ENCODE peak calls at places on chromosomes 6 and 20, in six cellular contexts. S, U, R, X, A and F are unnamed samples. For H3K79me1, the result is how much of the 10 kb centered on the place peaks cover.

GRCh38 chr6:11845664-11846577 is 67.3 kb upstream of the ADTRP start:
- DNase-seq in X (no peak), R (peak), U (no peak), S (no peak), A (no peak), F (no peak)

GRCh38 chr6:154962751-154963150 is 32.4 kb upstream of the TIAM2 start:
- DNase-seq in U (peak), X (no peak), A (no peak), S (no peak), R (no peak), F (peak)

GRCh38 chr6:41439524-41440418 is 104.4 kb downstream of the NCR2 start:
- DNase-seq in X (no peak), R (no peak), U (no peak), S (no peak), A (no peak), F (no peak)

GRCh38 chr20:24798930-24799705 is 150.0 kb upstream of the CST7 start:
- DNase-seq in X (no peak), A (no peak), R (no peak), S (no peak), U (no peak), F (peak)

GRCh38 chr20:50670126-50670862 is 21.0 kb downstream of the RIPOR3 start:
- DNase-seq in R (peak), A (no peak), X (no peak), S (no peak), U (peak), F (no peak)

GRCh38 chr6:130577178-130577919 is 211.5 kb downstream of the TMEM200A start:
- DNase-seq in R (no peak), X (no peak), A (no peak), S (no peak), U (no peak), F (no peak)

GRCh38 chr6:42532038-42532669 is 31.7 kb upstream of the UBR2 start:
- DNase-seq in X (peak), S (no peak), R (peak), U (peak), A (no peak), F (peak)

GRCh38 chr20:5918856-5919633 is 31.3 kb downstream of the TRMT6 start:
- DNase-seq in U (peak), X (no peak), R (no peak), S (no peak), A (no peak), F (peak)

GRCh38 chr20:61753196-61753942 is 312.3 kb downstream of the TAF4 start:
- DNase-seq in U (peak), S (no peak), R (peak), A (no peak), X (no peak), F (peak)

GRCh38 chr20:48761914-48762313 is 65.9 kb downstream of the PREX1 start:
- DNase-seq in S (no peak), U (no peak), A (no peak), X (no peak), R (no peak), F (no peak)

GRCh38 chr20:48759631-48760245 is 68.1 kb downstream of the PREX1 start:
- DNase-seq in S (no peak), A (no peak), U (no peak), X (no peak), R (no peak), F (no peak)

GRCh38 chr20:48761023-48761785 is 66.6 kb downstream of the PREX1 start:
- DNase-seq in U (no peak), A (no peak), R (no peak), S (no peak), X (no peak), F (no peak)

GRCh38 chr20:48758206-48758820 is 69.5 kb downstream of the PREX1 start:
- DNase-seq in A (no peak), R (no peak), X (no peak), S (no peak), U (no peak), F (no peak)

DNA sequence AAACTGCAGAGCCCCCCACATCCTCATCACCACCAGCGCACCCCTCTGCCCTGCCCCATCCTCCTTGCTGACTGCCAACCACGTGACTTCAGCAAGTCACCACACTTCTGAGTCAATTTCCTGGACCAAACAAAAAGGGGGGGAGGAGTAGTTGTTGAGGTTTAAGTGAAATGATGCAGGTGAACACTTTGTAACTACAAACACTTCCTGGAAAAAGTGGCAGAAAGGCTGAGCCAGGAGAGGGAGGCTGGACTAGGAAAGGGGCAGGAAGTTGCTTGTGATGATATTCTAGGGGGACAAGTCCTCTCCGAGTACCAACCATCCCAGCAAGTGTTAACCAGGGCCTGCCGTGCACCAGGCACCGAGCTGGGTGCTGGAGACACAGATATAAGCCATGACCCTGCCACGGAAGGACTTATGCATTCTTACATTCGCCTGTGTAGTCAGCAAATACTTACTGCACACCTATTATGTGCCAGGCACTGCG is 67.4 kb downstream of the PREX1 start:
- DNase-seq in S (no peak), R (no peak), X (no peak), A (no peak), U (peak), F (no peak)
- H3K79me1 ChIP-seq in S (under half), R (under half), X (under half), A (under half), U (under half), F (under half)

GRCh38 chr6:43916924-43917877 is 147.2 kb downstream of the VEGFA start:
- DNase-seq in S (no peak), U (peak), R (no peak), X (no peak), A (no peak), F (peak)

GRCh38 chr6:43917878-43918382 is 147.9 kb downstream of the VEGFA start:
- DNase-seq in U (peak), R (no peak), X (no peak), S (no peak), A (no peak), F (peak)

GRCh38 chr6:43921548-43922422 is 151.8 kb downstream of the VEGFA start:
- DNase-seq in S (no peak), X (no peak), R (no peak), A (no peak), U (no peak), F (no peak)

GRCh38 chr6:43921039-43921438 is 151.0 kb downstream of the VEGFA start:
- DNase-seq in S (no peak), A (no peak), U (no peak), X (no peak), R (no peak), F (no peak)

GRCh38 chr6:43919774-43920173 is 149.8 kb downstream of the VEGFA start:
- DNase-seq in S (no peak), A (no peak), U (no peak), X (no peak), R (no peak), F (no peak)
- H3K14ac ChIP-seq in S (no peak), A (no peak), U (no peak), X (no peak), R (no peak), F (no peak)

GRCh38 chr20:40317156-40317790 is 371.8 kb downstream of the MAFB start:
- DNase-seq in A (no peak), X (no peak), R (peak), U (no peak), S (no peak), F (no peak)
- H2BK5ac ChIP-seq in A (no peak), X (no peak), R (no peak), U (no peak), S (no peak), F (no peak)

GRCh38 chr20:37353285-37353849 is 7.4 kb downstream of the SRC start:
- DNase-seq in R (no peak), U (no peak), S (no peak), A (no peak), X (no peak), F (no peak)
- H3K79me1 ChIP-seq in R (under half), U (under half), S (under half), A (under half), X (under half), F (half or more)

GRCh38 chr6:139150915-139151314 is 16.0 kb downstream of the HECA start:
- DNase-seq in R (no peak), X (no peak), U (no peak), S (no peak), A (no peak), F (no peak)

GRCh38 chr6:139148557-139149220 is 13.8 kb downstream of the HECA start:
- DNase-seq in S (no peak), X (no peak), R (no peak), U (peak), A (no peak), F (no peak)

GRCh38 chr6:139147628-139148027 is 12.7 kb downstream of the HECA start:
- DNase-seq in U (no peak), X (no peak), R (no peak), S (no peak), A (no peak), F (no peak)

GRCh38 chr6:139151425-139152087 is 16.7 kb downstream of the HECA start:
- DNase-seq in A (no peak), X (no peak), S (no peak), R (no peak), U (no peak), F (no peak)

GRCh38 chr6:139149383-139149782 is 14.5 kb downstream of the HECA start:
- DNase-seq in R (no peak), S (no peak), U (peak), X (no peak), A (no peak), F (no peak)
- H3K14ac ChIP-seq in R (no peak), S (no peak), U (no peak), X (no peak), A (no peak), F (no peak)

GRCh38 chr6:37137201-37137880 is 32.6 kb upstream of the PIM1 start:
- DNase-seq in A (peak), R (peak), X (peak), S (no peak), U (peak), F (peak)

GRCh38 chr6:37136821-37137200 is 33.1 kb upstream of the PIM1 start:
- DNase-seq in X (no peak), A (no peak), S (no peak), R (no peak), U (no peak), F (no peak)

GRCh38 chr6:37135835-37136694 is 33.9 kb upstream of the PIM1 start:
- DNase-seq in X (no peak), S (no peak), R (no peak), A (no peak), U (no peak), F (no peak)

GRCh38 chr6:37131960-37132253 is 38.0 kb upstream of the PIM1 start:
- DNase-seq in U (no peak), S (no peak), X (no peak), R (no peak), A (no peak), F (no peak)

GRCh38 chr6:37134622-37135191 is 35.2 kb upstream of the PIM1 start:
- DNase-seq in S (no peak), U (peak), A (no peak), X (no peak), R (peak), F (peak)
- H2BK5ac ChIP-seq in S (no peak), U (peak), A (peak), X (no peak), R (peak), F (peak)

GRCh38 chr20:48818031-48818370 is 9.8 kb downstream of the PREX1 start:
- DNase-seq in X (no peak), A (no peak), U (no peak), S (no peak), R (no peak), F (no peak)
- H3K79me1 ChIP-seq in X (under half), A (under half), U (under half), S (under half), R (under half), F (under half)

DNA sequence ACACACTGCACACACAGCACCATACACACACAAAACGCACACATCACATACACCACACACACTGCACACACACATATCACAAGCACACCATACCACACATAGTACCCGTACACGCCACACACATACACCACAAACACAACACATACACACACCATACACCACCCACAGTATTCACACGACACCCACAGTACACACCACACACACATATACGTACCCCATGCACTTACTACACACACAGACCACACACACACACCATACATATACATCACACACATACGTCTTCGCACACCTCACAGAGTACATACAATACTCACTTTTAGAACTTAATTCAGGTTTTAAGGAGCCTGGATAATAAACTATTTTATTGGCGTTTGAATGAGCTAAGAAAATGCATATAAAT is 1805.3 kb upstream of the DEFB115 start:
- DNase-seq in X (no peak), R (no peak), S (no peak), A (no peak), U (no peak), F (no peak)
- H3K14ac ChIP-seq in X (no peak), R (no peak), S (no peak), A (no peak), U (no peak), F (no peak)

GRCh38 chr6:111482959-111483735 is at the start of gene REV3L:
- DNase-seq in U (peak), A (peak), X (peak), S (peak), R (peak), F (peak)
- H2BK5ac ChIP-seq in U (peak), A (peak), X (peak), S (no peak), R (peak), F (peak)

GRCh38 chr20:41151134-41151869 is 14.0 kb downstream of the PLCG1 start:
- DNase-seq in U (no peak), S (no peak), X (no peak), R (no peak), A (no peak), F (no peak)

GRCh38 chr20:41152108-41152757 is 14.9 kb downstream of the PLCG1 start:
- DNase-seq in S (no peak), U (no peak), X (no peak), A (no peak), R (no peak), F (no peak)

GRCh38 chr20:41149679-41150131 is 12.4 kb downstream of the PLCG1 start:
- DNase-seq in S (no peak), U (peak), A (no peak), X (no peak), R (no peak), F (peak)

GRCh38 chr20:41148956-41149355 is 11.6 kb downstream of the PLCG1 start:
- DNase-seq in S (no peak), U (no peak), R (no peak), A (no peak), X (no peak), F (no peak)

GRCh38 chr20:41150664-41151063 is 13.3 kb downstream of the PLCG1 start:
- DNase-seq in U (peak), S (no peak), X (no peak), A (no peak), R (no peak), F (no peak)
- H3K79me1 ChIP-seq in U (half or more), S (under half), X (under half), A (half or more), R (under half), F (under half)